ENCODE peak calls at places on chromosomes 11 and 22, in five cellular contexts. F, L, J, O and G are unnamed samples.
A peak's percentile ranks its signal among the peaks of the same experiment; 100 is the strongest.

GRCh38 chr11:77087723-77088225 is 14.9 kb upstream of the OMP start:
- DNase-seq in L (no peak), F (no peak), O (no peak), J (no peak), G (no peak)

GRCh38 chr22:36325163-36326031 is 62.4 kb downstream of the MYH9 start:
- DNase-seq in L (no peak), O (no peak), F (no peak), J (peak; percentile 83), G (peak; percentile 79)

GRCh38 chr22:44192811-44193536 is 12.2 kb downstream of the PARVG start:
- DNase-seq in O (no peak), F (no peak), J (no peak), L (no peak), G (no peak)

GRCh38 chr11:132716037-132716436 is 816.3 kb downstream of the OPCML start:
- DNase-seq in F (no peak), L (no peak), J (no peak), O (no peak), G (no peak)

GRCh38 chr11:104858882-104859735 is 39.2 kb downstream of the CASP12 start:
- DNase-seq in F (no peak), J (no peak), O (no peak), L (no peak), G (no peak)

GRCh38 chr11:121687961-121688566 is 235.3 kb upstream of the SORL1-AS1 start:
- DNase-seq in L (no peak), O (no peak), J (peak; percentile 50), F (no peak), G (no peak)

GRCh38 chr22:45972091-45972867 is 4.7 kb downstream of the WNT7B start:
- DNase-seq in F (no peak), J (no peak), L (no peak), O (no peak), G (peak; percentile 32)

GRCh38 chr11:19558189-19558986 is 154.2 kb upstream of the NAV2 start:
- DNase-seq in J (no peak), L (no peak), O (peak; percentile 72), F (no peak), G (no peak)

GRCh38 chr11:86727105-86727504 is 54.7 kb upstream of the ME3 start:
- DNase-seq in J (no peak), O (no peak), F (no peak), L (no peak), G (no peak)

GRCh38 chr22:36027579-36027959 is 1.1 kb downstream of the RBFOX2 start:
- DNase-seq in L (no peak), F (no peak), J (no peak), O (no peak), G (no peak)